ENCODE peak calls at places on chromosomes 13 and 19, in four cellular contexts. W, R, Z and K are unnamed samples.
A peak's percentile ranks its signal among the peaks of the same experiment; 100 is the strongest.

GRCh38 chr13:94550030-94550738 is 45.8 kb downstream of the TGDS start:
- DNase-seq in W (peak; percentile 62), R (peak; percentile 21), Z (peak; percentile 4), K (no peak)

GRCh38 chr13:109151696-109152095 is 522.3 kb downstream of the MYO16 start:
- DNase-seq in W (no peak), R (no peak), Z (no peak), K (no peak)

GRCh38 chr13:30998548-30999140 is 66.2 kb downstream of the TEX26 start:
- DNase-seq in W (no peak), R (no peak), Z (no peak), K (peak; percentile 77)

GRCh38 chr13:73216381-73216831 is 157.6 kb downstream of the KLF5 start:
- DNase-seq in W (no peak), R (no peak), Z (no peak), K (no peak)

GRCh38 chr19:40225440-40226305 is 816 bp downstream of the CCNP start:
- DNase-seq in W (no peak), R (peak; percentile 25), Z (no peak), K (no peak)

GRCh38 chr13:111184685-111185401 is 69.7 kb downstream of the ARHGEF7 start:
- DNase-seq in W (no peak), R (no peak), Z (peak; percentile 93), K (no peak)

GRCh38 chr19:29288276-29288675 is 75.3 kb upstream of the UQCRFS1 start:
- DNase-seq in W (no peak), R (no peak), Z (no peak), K (no peak)

GRCh38 chr19:46624958-46625661 is at the start of gene PTGIR:
- DNase-seq in W (no peak), R (no peak), Z (no peak), K (peak; percentile 43)

GRCh38 chr19:17409990-17410389 is 4.6 kb upstream of the BST2 start:
- DNase-seq in W (no peak), R (no peak), Z (no peak), K (no peak)

GRCh38 chr13:30173301-30173605 is 134.1 kb downstream of the KATNAL1 start:
- DNase-seq in W (no peak), R (no peak), Z (no peak), K (no peak)

GRCh38 chr19:41521860-41522555 is 54.0 kb upstream of the CEACAM21 start:
- DNase-seq in W (no peak), R (no peak), Z (no peak), K (peak; percentile 51)

GRCh38 chr19:46481947-46482346 is 10.6 kb upstream of the PNMA8A start:
- DNase-seq in W (no peak), R (no peak), Z (no peak), K (no peak)

GRCh38 chr19:3694361-3695123 is 5.7 kb downstream of the PIP5K1C start:
- DNase-seq in W (no peak), R (no peak), Z (no peak), K (peak; percentile 22)

GRCh38 chr19:3607398-3608078 is 863 bp upstream of the TBXA2R start:
- DNase-seq in W (no peak), R (no peak), Z (no peak), K (peak; percentile 71)

GRCh38 chr19:55393362-55393761 is 7.6 kb downstream of the RPL28 start:
- DNase-seq in W (no peak), R (no peak), Z (no peak), K (peak; percentile 16)

GRCh38 chr13:95117092-95117491 is 184.2 kb downstream of the ABCC4 start:
- DNase-seq in W (no peak), R (no peak), Z (peak; percentile 5), K (no peak)

GRCh38 chr13:35930665-35931631 is 200.2 kb downstream of the DCLK1 start:
- DNase-seq in W (no peak), R (no peak), Z (peak; percentile 8), K (no peak)

GRCh38 chr13:58573742-58574141 is 942.2 kb downstream of the PCDH17 start:
- DNase-seq in W (no peak), R (no peak), Z (no peak), K (no peak)

GRCh38 chr19:49492573-49493411 is 3.4 kb upstream of the RPS11 start:
- DNase-seq in W (no peak), R (peak; percentile 54), Z (no peak), K (no peak)

GRCh38 chr13:98796191-98796590 is 43.7 kb upstream of the SLC15A1 start:
- DNase-seq in W (no peak), R (no peak), Z (no peak), K (no peak)

DNA sequence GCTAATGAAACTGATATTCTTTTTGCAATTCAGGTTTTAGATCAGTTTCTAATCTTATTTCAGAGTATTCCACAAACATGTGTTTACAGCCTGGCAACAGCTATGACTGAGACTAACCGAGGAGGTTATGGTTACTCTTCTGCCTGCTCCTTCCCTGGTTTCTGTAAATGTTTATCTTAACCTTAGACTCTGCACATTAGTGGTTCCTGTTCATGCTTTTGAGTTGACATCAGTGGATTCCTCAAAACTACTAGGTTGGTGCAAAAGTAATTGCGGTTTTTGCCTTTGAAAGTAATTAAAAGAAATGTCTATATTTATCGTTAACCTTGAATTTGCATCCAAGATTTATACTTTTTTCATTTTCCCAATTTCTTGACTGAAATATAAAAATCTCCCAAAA is 237.0 kb upstream of the TSHZ3 start:
- DNase-seq in W (no peak), R (no peak), Z (no peak), K (no peak)
- TF ChIP-seq CHD2 in W (no peak), R (no peak), Z (no peak), K (no peak)

GRCh38 chr19:2237051-2237868 is 636 bp downstream of the SF3A2 start:
- DNase-seq in W (no peak), R (no peak), Z (no peak), K (no peak)

GRCh38 chr19:2237869-2238153 is 1.2 kb downstream of the SF3A2 start:
- DNase-seq in W (no peak), R (no peak), Z (no peak), K (no peak)

GRCh38 chr19:2235026-2235395 is 1.1 kb downstream of the PLEKHJ1 start:
- DNase-seq in W (no peak), R (no peak), Z (no peak), K (no peak)

GRCh38 chr19:2235396-2236284 is 489 bp downstream of the PLEKHJ1 start:
- DNase-seq in W (no peak), R (peak; percentile 85), Z (no peak), K (peak; percentile 58)

DNA sequence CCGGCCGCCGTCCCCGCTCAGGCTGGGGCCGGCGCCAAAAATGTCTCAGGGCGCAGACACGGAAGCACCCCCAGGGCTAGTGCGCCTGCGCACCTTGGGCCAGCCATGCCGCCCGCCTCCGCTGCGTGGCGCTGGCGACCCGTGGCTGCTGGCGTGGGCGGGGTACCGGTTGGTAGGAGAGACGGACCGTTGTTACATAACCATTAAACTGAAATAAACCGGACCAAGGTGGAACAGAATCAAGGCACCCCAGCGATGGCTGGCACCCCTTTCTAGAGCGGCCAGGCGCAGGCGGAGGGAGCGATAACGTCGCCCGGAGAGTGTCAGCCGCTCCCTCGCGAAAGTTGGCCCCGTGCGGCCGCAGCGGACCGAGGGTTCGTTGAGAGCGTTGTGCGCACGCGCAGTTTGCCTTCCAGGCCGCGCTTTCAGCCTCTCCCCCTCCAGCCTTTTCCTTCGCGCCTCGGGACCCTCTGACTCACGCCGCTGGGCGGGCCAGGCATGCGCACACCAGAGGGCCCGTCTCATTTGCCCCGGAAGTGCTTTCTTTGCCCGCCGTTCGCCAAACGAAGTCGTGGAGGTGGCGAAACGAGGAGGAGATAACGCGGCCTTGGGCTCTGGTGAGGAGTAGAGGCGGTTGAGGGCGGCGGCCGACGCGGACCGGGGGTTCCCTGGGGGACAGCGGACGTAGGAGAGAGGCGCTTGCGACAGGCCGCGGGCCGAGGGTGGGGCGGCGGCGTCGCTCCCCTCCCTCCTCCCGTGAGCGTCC is at the start of the genes PLEKHJ1 and SF3A2:
- DNase-seq in W (peak; percentile 92), R (peak; percentile 96), Z (peak; percentile 93), K (peak; percentile 99)
- TF ChIP-seq PBX3 in W (no peak), R (no peak), Z (no peak), K (no peak)

DNA sequence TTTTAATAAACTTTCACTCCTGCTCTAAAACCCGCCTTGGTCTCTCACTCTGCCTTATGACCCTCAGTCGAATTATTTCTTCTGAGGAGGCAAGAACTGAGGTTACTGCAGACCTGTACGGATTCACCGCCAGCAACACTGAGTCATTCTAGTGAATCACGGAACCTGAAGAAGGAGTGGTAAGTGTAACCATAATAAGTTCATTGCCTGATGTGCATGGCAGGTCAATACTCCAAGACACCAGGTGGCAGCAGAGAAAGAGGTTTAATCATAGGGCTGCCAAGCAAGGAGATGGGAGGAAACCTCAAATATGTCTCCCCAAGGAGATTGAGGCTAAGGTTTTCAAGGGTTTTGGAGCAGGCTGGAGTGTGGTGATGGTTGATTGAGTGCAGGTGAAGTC is 204.3 kb upstream of the IPO5 start:
- DNase-seq in W (peak; percentile 3), R (peak; percentile 9), Z (no peak), K (no peak)
- TF ChIP-seq CHD2 in W (no peak), R (no peak), Z (no peak), K (no peak)

GRCh38 chr13:40640845-40641458 is 25.5 kb downstream of the FOXO1 start:
- DNase-seq in W (no peak), R (no peak), Z (no peak), K (no peak)
- TF ChIP-seq PBX3 in W (no peak), R (no peak), Z (no peak), K (no peak)

DNA sequence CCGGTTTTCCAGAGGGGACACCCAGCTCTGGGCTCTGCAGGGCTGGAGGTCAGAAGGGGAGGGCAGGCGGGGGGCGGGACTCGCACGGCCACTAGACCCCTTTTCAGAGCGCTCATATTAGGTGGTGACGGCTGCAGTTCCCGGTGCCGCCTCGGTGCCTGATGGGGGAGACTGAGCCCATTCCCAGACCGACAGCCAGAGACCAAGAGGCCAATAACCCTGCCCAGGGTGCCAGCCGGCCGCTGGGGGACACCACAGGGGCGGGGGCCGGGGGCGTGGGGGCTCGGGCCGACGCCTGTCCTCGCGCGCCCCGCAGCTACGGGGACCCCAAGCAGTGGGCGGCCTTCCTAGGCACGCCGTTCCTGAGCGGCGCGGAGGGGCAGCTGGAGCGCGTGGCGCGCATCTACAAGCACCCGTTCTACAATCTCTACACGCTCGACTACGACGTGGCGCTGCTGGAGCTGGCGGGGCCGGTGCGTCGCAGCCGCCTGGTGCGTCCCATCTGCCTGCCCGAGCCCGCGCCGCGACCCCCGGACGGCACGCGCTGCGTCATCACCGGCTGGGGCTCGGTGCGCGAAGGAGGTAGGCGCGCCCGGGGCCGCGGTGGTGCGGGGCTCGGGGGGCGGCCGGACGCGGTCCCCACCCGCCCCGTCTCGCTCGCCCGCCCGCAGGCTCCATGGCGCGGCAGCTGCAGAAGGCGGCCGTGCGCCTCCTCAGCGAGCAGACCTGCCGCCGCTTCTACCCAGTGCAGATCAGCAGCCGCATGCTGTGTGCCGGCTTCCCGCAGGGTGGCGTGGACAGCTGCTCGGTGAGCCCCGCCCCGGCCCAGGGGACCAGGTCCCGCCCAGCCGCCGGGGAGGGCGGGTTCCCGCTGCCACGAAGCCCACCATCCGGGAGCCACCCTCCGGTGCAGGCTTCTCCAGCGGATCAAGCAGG is 2.4 kb downstream of the TIMM13 start:
- DNase-seq in W (no peak), R (no peak), Z (no peak), K (peak; percentile 80)
- TF ChIP-seq CHD2 in W (no peak), R (no peak), Z (no peak), K (no peak)

GRCh38 chr13:93320942-93321341 is 94.3 kb downstream of the GPC6 start:
- DNase-seq in W (no peak), R (no peak), Z (no peak), K (no peak)

GRCh38 chr13:93316848-93317247 is 90.2 kb downstream of the GPC6 start:
- DNase-seq in W (no peak), R (no peak), Z (no peak), K (no peak)

GRCh38 chr13:93318538-93318937 is 91.9 kb downstream of the GPC6 start:
- DNase-seq in W (no peak), R (peak; percentile 3), Z (no peak), K (no peak)
- TF ChIP-seq PBX3 in W (no peak), R (no peak), Z (no peak), K (no peak)